ENCODE peak calls at places on chromosomes 5 and 9, in five cellular contexts. One of them, this sample, is unnamed.

GRCh38 chr5:150062523-150062922 is 23.8 kb downstream of the CSF1R start:
- DNase-seq in left ventricle myocardium inferior: no peak
- DNase-seq in breast epithelium: no peak
- DNase-seq in HepG2: no peak
- DNase-seq in fibroblast of lung: no peak
- DNase-seq in this sample: peak

GRCh38 chr5:173542964-173543363 is 73.5 kb downstream of the BOD1 start:
- DNase-seq in left ventricle myocardium inferior: peak
- DNase-seq in breast epithelium: no peak
- DNase-seq in HepG2: no peak
- DNase-seq in fibroblast of lung: no peak
- DNase-seq in this sample: no peak

GRCh38 chr5:137858223-137858916 is 9.3 kb upstream of the MYOT start:
- DNase-seq in left ventricle myocardium inferior: no peak
- DNase-seq in breast epithelium: no peak
- DNase-seq in HepG2: no peak
- DNase-seq in fibroblast of lung: peak
- DNase-seq in this sample: peak

GRCh38 chr9:93304574-93305496 is 120.9 kb downstream of the WNK2 start:
- DNase-seq in left ventricle myocardium inferior: peak
- DNase-seq in breast epithelium: peak
- DNase-seq in HepG2: peak
- DNase-seq in fibroblast of lung: peak
- DNase-seq in this sample: peak

GRCh38 chr5:17224858-17225436 is 7.5 kb downstream of the BASP1 start:
- DNase-seq in left ventricle myocardium inferior: no peak
- DNase-seq in breast epithelium: no peak
- DNase-seq in HepG2: no peak
- DNase-seq in fibroblast of lung: peak
- DNase-seq in this sample: peak

GRCh38 chr9:126781717-126782388 is 23.0 kb upstream of the ZBTB43 start:
- DNase-seq in left ventricle myocardium inferior: peak
- DNase-seq in breast epithelium: peak
- DNase-seq in HepG2: peak
- DNase-seq in fibroblast of lung: peak
- DNase-seq in this sample: peak

GRCh38 chr5:88515881-88516819 is 247.5 kb upstream of the TMEM161B start:
- DNase-seq in left ventricle myocardium inferior: no peak
- DNase-seq in breast epithelium: no peak
- DNase-seq in HepG2: no peak
- DNase-seq in fibroblast of lung: peak
- DNase-seq in this sample: no peak

GRCh38 chr9:70983723-70984280 is 137.6 kb downstream of the TRPM3 start:
- DNase-seq in left ventricle myocardium inferior: no peak
- DNase-seq in breast epithelium: no peak
- DNase-seq in HepG2: no peak
- DNase-seq in fibroblast of lung: peak
- DNase-seq in this sample: no peak

GRCh38 chr5:90099099-90099498 is 310.5 kb downstream of the CETN3 start:
- DNase-seq in left ventricle myocardium inferior: no peak
- DNase-seq in breast epithelium: no peak
- DNase-seq in HepG2: no peak
- DNase-seq in fibroblast of lung: peak
- DNase-seq in this sample: no peak

GRCh38 chr9:113875420-113875916 is 641 bp upstream of the ZNF618 start:
- DNase-seq in left ventricle myocardium inferior: no peak
- DNase-seq in breast epithelium: no peak
- DNase-seq in HepG2: no peak
- DNase-seq in fibroblast of lung: no peak
- DNase-seq in this sample: peak

GRCh38 chr9:117704024-117704575 is at the start of gene TLR4:
- DNase-seq in left ventricle myocardium inferior: peak
- DNase-seq in breast epithelium: no peak
- DNase-seq in HepG2: no peak
- DNase-seq in fibroblast of lung: peak
- DNase-seq in this sample: peak

DNA sequence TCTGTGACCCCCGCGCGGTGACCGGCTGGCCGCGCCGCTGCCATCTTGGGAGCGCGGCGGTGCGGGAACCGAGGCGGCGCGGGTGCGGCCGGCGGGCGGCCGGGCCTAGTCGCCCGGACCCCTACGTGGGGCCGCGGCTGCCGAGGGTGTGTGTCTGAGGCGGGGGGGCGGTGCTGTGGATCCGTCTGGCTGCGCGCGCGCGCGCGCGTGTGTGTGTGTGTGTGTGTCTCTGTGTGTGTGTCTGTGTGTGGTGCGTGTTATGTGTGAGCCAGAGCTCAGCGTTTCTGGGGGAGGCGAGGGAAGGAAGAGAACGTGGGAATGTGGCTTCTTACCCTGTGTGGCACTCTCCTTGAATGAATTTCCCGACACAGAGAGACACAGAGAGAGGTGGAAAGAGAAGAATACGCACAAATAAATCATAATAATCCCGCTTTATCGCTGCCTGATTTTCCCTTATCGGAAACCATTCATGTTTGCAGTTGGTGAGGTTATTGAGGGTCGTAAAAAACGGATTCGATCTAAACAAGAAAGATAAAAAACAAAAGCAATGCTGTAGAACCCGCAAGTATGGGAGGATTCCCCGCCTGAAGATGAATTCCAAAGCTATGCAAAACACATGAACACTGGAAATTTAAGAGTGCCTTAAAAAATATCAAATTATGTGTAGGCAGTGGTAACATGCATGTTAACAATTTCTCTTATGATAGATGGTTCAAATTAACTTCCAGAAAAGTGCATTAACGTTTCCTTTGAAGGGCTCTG is 5.7 kb downstream of the NR2F1 start:
- DNase-seq in left ventricle myocardium inferior: no peak
- DNase-seq in breast epithelium: no peak
- DNase-seq in HepG2: no peak
- DNase-seq in fibroblast of lung: peak
- DNase-seq in this sample: no peak
- H3K4me3 ChIP-seq in left ventricle myocardium inferior: no peak
- H3K4me3 ChIP-seq in breast epithelium: peak
- H3K4me3 ChIP-seq in HepG2: peak
- H3K4me3 ChIP-seq in fibroblast of lung: peak
- H3K4me3 ChIP-seq in this sample: no peak

GRCh38 chr9:92176068-92176799 is 61.0 kb upstream of the SPTLC1 start:
- DNase-seq in left ventricle myocardium inferior: no peak
- DNase-seq in breast epithelium: no peak
- DNase-seq in HepG2: no peak
- DNase-seq in fibroblast of lung: no peak
- DNase-seq in this sample: no peak
- TF ChIP-seq CTCF in left ventricle myocardium inferior: no peak
- TF ChIP-seq CTCF in breast epithelium: no peak
- TF ChIP-seq CTCF in HepG2: peak
- TF ChIP-seq CTCF in fibroblast of lung: peak
- TF ChIP-seq CTCF in this sample: no peak

GRCh38 chr9:1916676-1917075 is 98.5 kb upstream of the SMARCA2 start:
- DNase-seq in left ventricle myocardium inferior: no peak
- DNase-seq in breast epithelium: no peak
- DNase-seq in HepG2: no peak
- DNase-seq in fibroblast of lung: no peak
- DNase-seq in this sample: no peak
- H3K4me3 ChIP-seq in left ventricle myocardium inferior: no peak
- H3K4me3 ChIP-seq in breast epithelium: peak
- H3K4me3 ChIP-seq in HepG2: no peak
- H3K4me3 ChIP-seq in fibroblast of lung: no peak
- H3K4me3 ChIP-seq in this sample: peak

DNA sequence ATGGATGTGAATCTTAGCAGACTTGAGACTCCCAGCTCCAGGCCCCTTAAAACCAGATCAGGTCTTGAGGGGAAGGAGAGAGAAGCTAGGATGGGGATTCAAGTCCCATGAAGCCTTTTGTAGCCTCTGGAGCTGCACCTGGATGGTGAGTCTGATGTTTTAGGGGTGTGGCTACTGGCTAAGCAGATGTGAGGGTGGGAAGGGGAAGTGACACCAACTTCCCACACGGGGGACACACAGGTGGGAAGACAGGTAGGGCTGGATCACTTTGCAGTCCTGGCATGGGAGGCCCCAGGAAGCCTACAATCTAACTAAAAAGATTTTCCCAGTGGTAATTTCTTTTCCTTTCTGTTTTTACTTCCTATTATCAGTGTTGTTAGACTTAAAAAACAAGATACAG is 38.7 kb upstream of the UBAP2 start:
- DNase-seq in left ventricle myocardium inferior: no peak
- DNase-seq in breast epithelium: no peak
- DNase-seq in HepG2: no peak
- DNase-seq in fibroblast of lung: no peak
- DNase-seq in this sample: no peak
- TF ChIP-seq CTCF in left ventricle myocardium inferior: no peak
- TF ChIP-seq CTCF in breast epithelium: no peak
- TF ChIP-seq CTCF in HepG2: no peak
- TF ChIP-seq CTCF in fibroblast of lung: no peak
- TF ChIP-seq CTCF in this sample: no peak

GRCh38 chr9:16708638-16709435 is 161.6 kb downstream of the BNC2 start:
- DNase-seq in left ventricle myocardium inferior: no peak
- DNase-seq in breast epithelium: no peak
- DNase-seq in HepG2: no peak
- DNase-seq in fibroblast of lung: peak
- DNase-seq in this sample: no peak

GRCh38 chr9:16701347-16701746 is 169.1 kb downstream of the BNC2 start:
- DNase-seq in left ventricle myocardium inferior: no peak
- DNase-seq in breast epithelium: no peak
- DNase-seq in HepG2: no peak
- DNase-seq in fibroblast of lung: no peak
- DNase-seq in this sample: no peak

GRCh38 chr9:16704489-16705111 is 165.9 kb downstream of the BNC2 start:
- DNase-seq in left ventricle myocardium inferior: peak
- DNase-seq in breast epithelium: no peak
- DNase-seq in HepG2: no peak
- DNase-seq in fibroblast of lung: no peak
- DNase-seq in this sample: no peak

GRCh38 chr9:16704096-16704488 is 166.4 kb downstream of the BNC2 start:
- DNase-seq in left ventricle myocardium inferior: no peak
- DNase-seq in breast epithelium: no peak
- DNase-seq in HepG2: no peak
- DNase-seq in fibroblast of lung: no peak
- DNase-seq in this sample: no peak

DNA sequence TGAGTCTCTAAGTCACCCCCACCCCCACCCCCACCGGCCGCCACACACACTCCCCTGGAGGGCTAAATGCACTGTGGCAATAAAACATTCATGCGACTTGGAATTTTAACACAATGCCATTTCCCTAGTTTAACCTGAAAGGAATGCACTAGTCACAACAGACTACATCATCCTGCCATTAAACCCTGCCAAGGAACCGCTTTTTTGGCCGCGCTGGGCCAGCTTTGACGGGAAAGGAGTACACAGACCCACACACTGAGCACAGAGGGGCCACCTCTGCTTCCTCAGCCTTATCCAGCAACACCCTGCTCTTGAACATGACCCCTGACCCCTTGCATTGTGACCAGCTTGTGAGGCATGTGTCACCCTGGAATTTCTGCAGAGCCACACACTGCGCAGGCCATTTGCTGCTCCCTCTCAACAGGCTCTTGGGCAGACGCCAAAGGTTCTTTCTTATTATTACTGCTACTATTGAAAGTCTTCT is 165.3 kb downstream of the BNC2 start:
- DNase-seq in left ventricle myocardium inferior: peak
- DNase-seq in breast epithelium: peak
- DNase-seq in HepG2: no peak
- DNase-seq in fibroblast of lung: peak
- DNase-seq in this sample: peak
- H3K4me3 ChIP-seq in left ventricle myocardium inferior: peak
- H3K4me3 ChIP-seq in breast epithelium: peak
- H3K4me3 ChIP-seq in HepG2: no peak
- H3K4me3 ChIP-seq in fibroblast of lung: peak
- H3K4me3 ChIP-seq in this sample: peak

DNA sequence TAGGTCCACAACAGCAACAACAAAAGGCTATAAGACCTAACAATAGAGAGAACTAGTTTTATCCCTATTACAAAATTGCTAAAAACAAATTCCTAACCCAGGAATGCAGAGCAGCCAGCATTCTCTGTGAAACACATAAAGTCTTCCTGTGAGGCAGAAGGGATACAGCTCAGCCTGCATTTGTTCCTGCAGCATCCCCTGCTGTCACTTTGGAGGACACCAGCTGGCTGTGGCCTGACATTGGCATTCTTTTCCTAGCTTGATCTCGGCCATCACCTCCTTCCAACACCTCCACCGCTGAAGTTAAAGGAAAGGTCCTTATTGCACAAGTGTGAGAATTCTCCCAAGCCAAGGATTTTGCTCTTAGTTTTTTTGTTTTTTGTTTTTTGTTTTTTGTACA is 186.1 kb downstream of the SNCAIP start:
- DNase-seq in left ventricle myocardium inferior: no peak
- DNase-seq in breast epithelium: no peak
- DNase-seq in HepG2: no peak
- DNase-seq in fibroblast of lung: no peak
- DNase-seq in this sample: peak
- TF ChIP-seq CTCF in left ventricle myocardium inferior: peak
- TF ChIP-seq CTCF in breast epithelium: no peak
- TF ChIP-seq CTCF in HepG2: peak
- TF ChIP-seq CTCF in fibroblast of lung: peak
- TF ChIP-seq CTCF in this sample: peak

GRCh38 chr5:132487841-132488555 is 2.6 kb downstream of the IRF1 start:
- DNase-seq in left ventricle myocardium inferior: peak
- DNase-seq in breast epithelium: peak
- DNase-seq in HepG2: no peak
- DNase-seq in fibroblast of lung: no peak
- DNase-seq in this sample: no peak
- H3K4me3 ChIP-seq in left ventricle myocardium inferior: peak
- H3K4me3 ChIP-seq in breast epithelium: peak
- H3K4me3 ChIP-seq in HepG2: no peak
- H3K4me3 ChIP-seq in fibroblast of lung: no peak
- H3K4me3 ChIP-seq in this sample: peak

This sample was measured in foreskin fibroblast.